ENCODE peak calls at places on chromosomes 12 and 14, in ten cellular contexts. Q is bronchial epithelial cell, M is neural crest cell, G is transverse colon, L is lung, C is mucosa of descending colon, X is WTC11, J is GM06990, K is AG09319, D is HFF-Myc. R is an unnamed sample.

GRCh38 chr14:93032301-93032929 is 83.3 kb downstream of the ITPK1 start:
- DNase-seq in D (no peak), G (no peak), L (no peak), M (no peak), J (no peak), X (no peak), C (no peak), Q (no peak), K (peak), R (no peak)

GRCh38 chr12:124625867-124626675 is 58.7 kb upstream of the NCOR2 start:
- DNase-seq in M (peak), K (peak), C (peak), Q (peak), D (no peak), X (no peak), L (peak), G (peak), J (no peak), R (peak)

GRCh38 chr14:61493239-61493638 is 171.9 kb downstream of the PRKCH start:
- DNase-seq in G (no peak), C (no peak), K (peak), L (no peak), X (no peak), D (peak), M (no peak), Q (peak), J (no peak), R (no peak)

GRCh38 chr12:51631021-51631420 is 40.0 kb downstream of the SCN8A start:
- DNase-seq in Q (no peak), C (no peak), M (no peak), D (no peak), K (no peak), J (no peak), L (no peak), X (no peak), G (no peak), R (no peak)

GRCh38 chr12:64890873-64891468 is 66.5 kb downstream of the TBC1D30 start:
- DNase-seq in D (peak), M (no peak), K (peak), J (peak), L (no peak), C (no peak), G (no peak), X (no peak), Q (peak), R (no peak)

GRCh38 chr12:54935235-54935951 is 49.2 kb downstream of the TESPA1 start:
- DNase-seq in L (no peak), Q (peak), D (peak), K (peak), M (no peak), X (no peak), C (no peak), G (no peak), J (peak), R (no peak)

GRCh38 chr12:128867466-128867865 is 14.2 kb downstream of the GLT1D1 start:
- DNase-seq in D (no peak), G (no peak), Q (no peak), J (no peak), M (no peak), L (no peak), K (no peak), X (no peak), C (no peak), R (no peak)

GRCh38 chr12:3152892-3153291 is 75.7 kb downstream of the TSPAN9 start:
- DNase-seq in X (no peak), J (no peak), M (no peak), K (no peak), Q (no peak), G (no peak), C (no peak), D (no peak), L (no peak), R (no peak)

GRCh38 chr14:100955201-100955600 is 51.7 kb upstream of the RTL1 start:
- DNase-seq in G (no peak), M (no peak), J (no peak), K (no peak), Q (peak), X (no peak), D (no peak), L (no peak), C (no peak), R (no peak)

GRCh38 chr14:100416921-100417451 is 93.8 kb downstream of the SLC25A47 start:
- DNase-seq in K (no peak), Q (peak), J (no peak), G (peak), L (no peak), D (no peak), X (no peak), C (peak), M (no peak), R (no peak)

GRCh38 chr12:7162691-7163114 is 26.8 kb upstream of the PEX5 start:
- DNase-seq in J (no peak), G (peak), Q (peak), D (no peak), C (peak), K (no peak), X (peak), M (no peak), L (peak), R (peak)

GRCh38 chr14:86072134-86072894 is 542.4 kb downstream of the FLRT2 start:
- DNase-seq in M (no peak), L (no peak), Q (no peak), X (no peak), K (no peak), C (no peak), J (no peak), D (no peak), G (no peak), R (no peak)

GRCh38 chr12:125766091-125766490 is 700.9 kb downstream of the AACS start:
- DNase-seq in C (no peak), K (no peak), D (no peak), G (no peak), Q (no peak), J (no peak), L (no peak), X (no peak), M (no peak), R (no peak)

GRCh38 chr14:22386924-22387775 is 201.9 kb downstream of the DAD1 start:
- DNase-seq in X (peak), D (peak), Q (peak), L (peak), C (no peak), G (peak), J (no peak), M (peak), K (peak), R (peak)

GRCh38 chr12:22313276-22313995 is 21.1 kb downstream of the ST8SIA1 start:
- DNase-seq in K (no peak), X (no peak), D (no peak), J (no peak), Q (no peak), G (no peak), L (no peak), M (no peak), C (no peak), R (no peak)

GRCh38 chr12:15152864-15153263 is 68.4 kb downstream of the RERG start:
- DNase-seq in J (no peak), C (no peak), K (no peak), X (no peak), G (no peak), D (no peak), M (no peak), Q (peak), L (no peak), R (no peak)

GRCh38 chr12:27689558-27690180 is 6.6 kb upstream of the REP15 start:
- DNase-seq in K (no peak), X (no peak), M (no peak), C (no peak), D (no peak), J (no peak), G (no peak), L (no peak), Q (no peak), R (no peak)
- TF ChIP-seq CTCF in K (no peak), X (no peak), M (no peak), C (no peak), D (no peak), J (no peak), G (no peak), L (no peak), Q (no peak), R (no peak)

GRCh38 chr12:10672231-10672868 is 1.5 kb downstream of the STYK1 start:
- DNase-seq in L (no peak), D (no peak), X (no peak), G (peak), M (no peak), C (peak), J (no peak), K (no peak), Q (no peak), R (no peak)

GRCh38 chr12:10669533-10669932 is 4.3 kb downstream of the STYK1 start:
- DNase-seq in L (no peak), M (no peak), K (no peak), G (no peak), Q (no peak), C (no peak), J (no peak), X (no peak), D (no peak), R (no peak)

GRCh38 chr12:10668526-10668925 is 5.3 kb downstream of the STYK1 start:
- DNase-seq in K (no peak), C (no peak), D (no peak), L (no peak), X (no peak), Q (peak), G (peak), M (no peak), J (no peak), R (no peak)

GRCh38 chr12:10673660-10674384 is at the start of gene STYK1:
- DNase-seq in Q (peak), M (peak), D (no peak), J (peak), X (peak), K (peak), C (peak), L (peak), G (peak), R (peak)
- TF ChIP-seq CTCF in Q (peak), M (peak), D (peak), J (peak), X (peak), K (peak), C (peak), L (peak), G (peak), R (peak)

GRCh38 chr12:66117242-66117641 is 13.3 kb downstream of the LLPH start:
- DNase-seq in Q (no peak), J (no peak), X (no peak), C (no peak), D (no peak), M (no peak), L (no peak), G (no peak), K (no peak), R (no peak)

GRCh38 chr12:66119870-66120241 is 10.7 kb downstream of the LLPH start:
- DNase-seq in L (no peak), G (no peak), J (no peak), C (no peak), Q (no peak), X (no peak), D (no peak), K (no peak), M (no peak), R (no peak)

GRCh38 chr12:66119229-66119869 is 11.2 kb downstream of the LLPH start:
- DNase-seq in J (no peak), L (no peak), C (no peak), D (no peak), M (no peak), X (no peak), K (no peak), Q (no peak), G (no peak), R (no peak)

GRCh38 chr12:66118240-66118891 is 12.2 kb downstream of the LLPH start:
- DNase-seq in Q (peak), J (no peak), X (no peak), D (no peak), G (no peak), K (no peak), M (no peak), C (no peak), L (no peak), R (no peak)

DNA sequence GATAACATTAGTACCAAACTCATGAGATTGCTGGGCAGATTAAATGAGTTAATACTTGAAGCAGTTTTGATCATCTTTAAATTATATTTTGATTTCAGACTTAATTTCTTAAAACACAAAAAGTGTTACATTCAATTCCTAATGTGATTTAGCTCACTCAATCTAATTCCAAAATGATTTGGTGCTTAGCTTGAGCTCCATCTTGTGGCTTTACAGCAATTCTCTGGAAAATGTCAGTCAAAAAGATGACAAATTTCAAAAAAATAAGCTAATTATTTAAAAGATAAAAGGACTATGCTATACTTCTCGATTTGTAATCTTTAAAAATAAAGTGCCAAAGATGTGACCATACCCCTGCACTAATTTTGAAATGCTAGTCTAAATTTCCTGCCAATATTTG is 10.1 kb downstream of the LLPH start:
- DNase-seq in D (no peak), X (no peak), C (no peak), G (no peak), K (no peak), J (no peak), L (no peak), Q (no peak), M (no peak), R (no peak)
- TF ChIP-seq CTCF in D (no peak), X (no peak), C (no peak), G (no peak), K (no peak), J (no peak), L (no peak), Q (no peak), M (peak), R (no peak)

DNA sequence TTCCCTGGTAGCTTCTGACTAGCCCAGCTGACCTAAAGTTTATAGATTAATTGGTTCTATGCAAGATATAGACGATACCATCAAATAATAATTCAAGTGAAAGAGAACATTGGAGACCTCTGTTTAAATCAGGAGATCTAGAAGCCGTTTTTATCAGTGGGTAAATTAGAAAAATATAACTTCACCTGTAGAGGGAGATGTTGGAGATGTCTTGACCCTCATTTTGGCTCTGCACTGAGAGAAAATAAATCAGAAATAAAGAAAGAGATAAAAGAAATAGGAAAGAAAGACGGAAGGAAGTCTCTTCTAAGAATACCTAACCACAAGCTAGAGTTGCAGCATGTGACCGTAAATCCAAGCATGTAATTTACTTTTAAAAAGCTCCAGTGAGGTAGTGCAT is 684.5 kb downstream of the C12orf50 start:
- DNase-seq in Q (peak), L (no peak), K (no peak), G (no peak), C (no peak), D (no peak), J (no peak), M (no peak), X (no peak), R (no peak)
- TF ChIP-seq CTCF in Q (peak), L (no peak), K (no peak), G (no peak), C (no peak), D (no peak), J (no peak), M (no peak), X (no peak), R (peak)

DNA sequence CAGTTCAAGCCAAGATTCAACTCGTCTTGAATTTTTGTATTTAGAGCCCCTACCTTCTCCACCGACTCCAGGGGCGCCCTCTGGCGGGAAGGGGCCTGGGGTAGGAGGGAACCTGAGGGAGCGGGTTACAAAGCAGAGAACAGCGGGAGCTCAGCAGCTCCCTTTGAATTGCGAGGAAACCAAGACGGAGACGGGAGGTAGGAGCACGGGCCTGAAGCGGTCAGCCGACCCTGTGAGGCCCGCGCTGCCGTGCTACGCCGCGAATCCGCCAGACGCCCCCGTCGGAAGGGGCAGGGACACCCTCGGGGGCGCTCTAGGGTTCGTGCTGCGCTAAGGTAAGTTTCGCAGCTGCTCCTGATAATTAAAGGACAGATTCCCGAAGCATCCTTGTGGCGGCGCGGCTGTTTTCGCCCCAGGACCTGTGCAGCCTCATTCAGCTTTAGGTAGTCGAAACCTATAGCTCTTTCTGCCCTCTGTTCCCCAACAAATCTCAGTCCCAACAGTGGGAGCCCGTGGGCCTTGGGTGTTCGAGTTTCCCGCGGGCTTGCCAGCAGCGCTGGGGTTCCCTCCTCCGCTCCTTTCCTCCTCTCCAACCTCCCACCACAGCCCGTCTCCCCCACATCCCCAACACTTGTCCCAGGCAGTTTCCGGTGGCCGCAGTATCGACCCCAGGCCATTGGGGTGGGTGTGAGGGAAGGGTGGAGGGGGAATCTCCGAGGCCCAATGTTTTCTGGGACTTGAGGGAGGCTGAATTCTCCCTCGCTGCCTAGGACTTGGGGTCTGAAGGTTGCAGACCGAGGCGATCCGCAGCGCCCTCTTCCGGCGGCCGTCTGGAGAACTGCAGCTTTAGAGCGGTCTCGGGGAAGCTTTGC is 5.1 kb upstream of the NKX2-1 start:
- DNase-seq in J (no peak), G (peak), K (no peak), M (peak), L (peak), C (peak), D (no peak), X (peak), Q (no peak), R (peak)
- TF ChIP-seq CTCF in J (peak), G (peak), K (peak), M (peak), L (peak), C (peak), D (peak), X (peak), Q (peak), R (peak)

GRCh38 chr12:77998236-77998786 is 167.6 kb downstream of the NAV3 start:
- DNase-seq in K (no peak), L (no peak), M (no peak), D (no peak), G (no peak), X (no peak), Q (no peak), C (no peak), J (peak), R (no peak)
- TF ChIP-seq CTCF in K (no peak), L (no peak), M (no peak), D (no peak), G (no peak), X (no peak), Q (no peak), C (no peak), J (no peak), R (no peak)

DNA sequence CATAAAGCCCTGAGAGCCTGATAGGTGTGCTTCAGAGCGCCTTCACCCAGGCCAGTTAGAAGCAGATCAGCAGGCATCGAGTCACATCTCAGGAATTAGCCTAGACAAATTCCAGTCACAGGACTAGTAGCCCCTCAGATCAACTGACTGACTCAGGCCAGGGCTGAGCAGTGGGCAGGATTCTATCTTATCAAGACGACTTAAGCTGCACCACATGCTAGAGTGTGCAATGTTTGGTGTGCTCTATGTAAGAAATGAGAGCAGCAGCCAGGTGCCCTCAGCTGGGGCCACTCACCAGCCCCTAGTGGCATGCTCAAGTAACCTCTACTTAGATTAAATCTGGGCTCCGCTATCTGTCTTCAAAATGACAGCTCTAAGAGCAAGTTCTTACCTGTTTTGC is 19.7 kb upstream of the NGB start:
- DNase-seq in X (no peak), K (no peak), Q (peak), M (no peak), J (no peak), L (no peak), G (no peak), D (no peak), C (no peak), R (no peak)
- TF ChIP-seq CTCF in X (no peak), K (no peak), Q (no peak), M (peak), J (no peak), L (no peak), G (no peak), D (peak), C (no peak), R (peak)

DNA sequence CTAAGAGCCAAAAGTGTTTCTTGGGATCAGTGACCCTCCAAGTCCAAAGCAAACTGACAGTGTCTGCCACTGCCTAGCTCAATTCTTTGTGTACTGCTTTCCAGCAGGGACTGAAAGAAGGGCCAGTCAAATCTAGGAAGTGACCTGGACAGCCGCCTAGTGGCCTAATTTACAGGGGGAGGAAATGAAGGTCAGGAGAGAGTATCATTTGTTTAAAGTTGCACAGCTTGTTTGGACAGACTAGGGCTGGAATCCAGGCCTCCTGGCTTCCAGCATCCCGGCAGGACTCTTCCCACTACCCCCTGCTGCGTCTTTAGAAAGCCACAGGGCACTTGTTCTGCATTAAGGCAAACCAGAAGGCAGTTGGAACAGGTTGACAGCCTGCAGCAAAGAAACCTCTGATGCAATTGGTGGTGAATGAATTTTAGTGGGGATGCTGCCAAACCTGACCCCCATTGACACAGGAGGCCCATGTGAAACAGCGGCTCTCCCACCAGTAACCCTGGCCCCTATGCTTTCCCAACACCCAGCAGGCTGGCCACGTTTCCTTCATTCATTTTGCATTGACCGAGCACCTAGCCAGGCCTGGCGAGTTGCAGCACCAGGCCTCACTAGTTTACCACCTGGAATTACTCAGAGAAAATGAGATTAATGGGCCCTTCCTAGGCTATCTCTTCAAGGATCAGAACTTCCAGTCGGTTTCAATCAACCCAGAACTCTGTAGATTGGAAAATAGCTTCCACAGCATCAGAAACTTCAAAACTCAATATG is 28.2 kb downstream of the GALNT16 start:
- DNase-seq in K (peak), C (no peak), J (no peak), X (no peak), Q (no peak), D (no peak), L (no peak), G (peak), M (peak), R (peak)
- TF ChIP-seq CTCF in K (peak), C (no peak), J (peak), X (no peak), Q (peak), D (peak), L (no peak), G (no peak), M (peak), R (no peak)

DNA sequence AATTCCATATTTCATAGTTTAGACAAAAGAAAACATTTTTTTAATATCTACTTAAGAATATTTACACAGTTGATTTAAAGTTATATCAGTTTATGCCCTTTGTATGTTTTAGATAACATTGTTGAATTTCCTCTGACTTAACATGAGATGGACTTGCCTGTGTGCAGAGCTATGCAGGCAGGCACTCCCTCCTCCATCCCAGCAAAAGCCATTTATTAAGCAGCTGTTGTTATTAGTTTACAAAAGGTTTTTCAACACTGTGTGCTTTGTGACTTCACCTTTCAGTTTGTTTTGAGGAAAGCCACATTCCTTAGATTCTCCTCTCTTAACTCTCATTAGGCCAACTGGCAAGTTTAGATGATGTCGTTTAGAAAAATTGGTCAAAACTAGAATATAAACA is 337.5 kb upstream of the PDE3A start:
- DNase-seq in L (no peak), D (no peak), Q (no peak), J (no peak), C (no peak), K (no peak), X (no peak), G (no peak), M (no peak), R (no peak)
- TF ChIP-seq CTCF in L (no peak), D (no peak), Q (no peak), J (no peak), C (no peak), K (no peak), X (no peak), G (no peak), M (no peak), R (no peak)